ENCODE peak calls at places on chromosomes 6 and 20, in six cellular contexts. F, V, X, U, M and C are unnamed samples.

GRCh38 chr6:123967900-123968299 is 164.2 kb downstream of the NKAIN2 start:
- DNase-seq in X (peak), V (no peak), M (no peak), U (no peak), F (no peak), C (no peak)

GRCh38 chr20:5081196-5081595 is 38.6 kb downstream of the PCNA start:
- DNase-seq in M (no peak), X (no peak), U (no peak), V (no peak), F (no peak), C (no peak)

GRCh38 chr6:44442833-44443444 is 55.4 kb downstream of the CDC5L start:
- DNase-seq in X (no peak), U (no peak), F (no peak), V (no peak), M (no peak), C (no peak)

GRCh38 chr6:79170915-79171314 is 63.6 kb downstream of the HMGN3 start:
- DNase-seq in X (no peak), F (no peak), U (no peak), M (no peak), V (no peak), C (no peak)

GRCh38 chr6:11025094-11025493 is 19.0 kb downstream of the ELOVL2 start:
- DNase-seq in M (no peak), F (no peak), V (no peak), X (no peak), U (no peak), C (no peak)

GRCh38 chr6:157428418-157429202 is 47.6 kb downstream of the ZDHHC14 start:
- DNase-seq in M (no peak), X (no peak), V (no peak), U (no peak), F (no peak), C (no peak)

GRCh38 chr6:159130846-159131245 is 38.4 kb upstream of the FNDC1 start:
- DNase-seq in M (no peak), U (no peak), X (no peak), F (no peak), V (no peak), C (no peak)

GRCh38 chr20:58700121-58700780 is 7.7 kb downstream of the NPEPL1 start:
- DNase-seq in M (no peak), V (no peak), U (no peak), F (no peak), X (no peak), C (no peak)

GRCh38 chr6:364609-365540 is 26.7 kb upstream of the IRF4 start:
- DNase-seq in U (no peak), F (no peak), X (no peak), V (no peak), M (no peak), C (no peak)

GRCh38 chr6:52241819-52242218 is 2.5 kb downstream of the IL17F start:
- DNase-seq in U (no peak), M (no peak), X (no peak), V (no peak), F (no peak), C (no peak)

GRCh38 chr6:88374556-88374955 is 208.4 kb upstream of the CNR1 start:
- DNase-seq in M (no peak), X (no peak), V (no peak), F (no peak), U (no peak), C (peak)

GRCh38 chr20:41169791-41170351 is 32.5 kb downstream of the PLCG1 start:
- DNase-seq in V (no peak), F (no peak), M (peak), X (no peak), U (no peak), C (no peak)

GRCh38 chr20:347640-348484 is 951 bp downstream of the NRSN2 start:
- DNase-seq in F (peak), M (peak), V (peak), U (peak), X (peak), C (peak)

GRCh38 chr6:44243345-44243744 is 3.6 kb upstream of the HSP90AB1 start:
- DNase-seq in U (no peak), F (no peak), M (no peak), V (no peak), X (no peak), C (no peak)

GRCh38 chr6:138818496-138819194 is 22.8 kb downstream of the ECT2L start:
- DNase-seq in M (peak), U (no peak), F (no peak), X (no peak), V (peak), C (no peak)

GRCh38 chr6:159151266-159151855 is 17.8 kb upstream of the FNDC1 start:
- DNase-seq in V (no peak), X (no peak), U (peak), F (peak), M (peak), C (peak)

GRCh38 chr20:39706089-39706721 is 744.1 kb downstream of the DHX35 start:
- DNase-seq in M (no peak), U (no peak), F (no peak), V (no peak), X (no peak), C (no peak)

GRCh38 chr6:7590918-7591302 is 912 bp downstream of the SNRNP48 start:
- DNase-seq in M (no peak), F (no peak), X (no peak), U (no peak), V (no peak), C (peak)

GRCh38 chr6:53066059-53066406 is 829 bp downstream of the FBXO9 start:
- DNase-seq in U (no peak), X (no peak), V (no peak), M (no peak), F (peak), C (no peak)

GRCh38 chr6:158222066-158222465 is 53.9 kb downstream of the GTF2H5 start:
- DNase-seq in M (no peak), U (no peak), V (no peak), X (no peak), F (no peak), C (peak)

GRCh38 chr20:49818810-49819209 is 6.2 kb downstream of the SLC9A8 start:
- DNase-seq in U (no peak), V (no peak), F (no peak), M (no peak), X (no peak), C (no peak)

GRCh38 chr6:116969211-116969863 is 92.3 kb downstream of the RFX6 start:
- DNase-seq in X (peak), U (peak), F (peak), V (no peak), M (no peak), C (no peak)

GRCh38 chr6:2225422-2226392 is 19.7 kb downstream of the GMDS start:
- DNase-seq in U (no peak), X (no peak), V (no peak), M (no peak), F (no peak), C (no peak)

GRCh38 chr6:149228276-149228962 is 89.1 kb upstream of the TAB2 start:
- DNase-seq in V (no peak), F (no peak), U (no peak), M (no peak), X (peak), C (no peak)

GRCh38 chr6:148758492-148758891 is 11.7 kb downstream of the UST start:
- DNase-seq in M (peak), F (peak), V (no peak), U (no peak), X (no peak), C (no peak)

GRCh38 chr20:37365760-37366638 is 20.1 kb downstream of the SRC start:
- DNase-seq in U (no peak), F (no peak), X (no peak), M (peak), V (no peak), C (no peak)

GRCh38 chr6:157513619-157514485 is 132.9 kb downstream of the ZDHHC14 start:
- DNase-seq in M (no peak), X (no peak), V (no peak), U (no peak), F (no peak), C (no peak)

GRCh38 chr20:7003598-7003997 is 236.1 kb downstream of the BMP2 start:
- DNase-seq in V (no peak), U (no peak), X (no peak), M (no peak), F (no peak), C (no peak)

GRCh38 chr6:54112171-54112650 is 968 bp downstream of the MLIP start:
- DNase-seq in F (no peak), X (no peak), M (no peak), U (no peak), V (no peak), C (no peak)

GRCh38 chr20:61120595-61121515 is 131.2 kb upstream of the CDH4 start:
- DNase-seq in X (no peak), U (peak), F (peak), M (no peak), V (peak), C (peak)

GRCh38 chr20:62845818-62846527 is 15.6 kb downstream of the TCFL5 start:
- DNase-seq in M (no peak), U (no peak), V (no peak), X (peak), F (no peak), C (no peak)

GRCh38 chr20:37421988-37422387 is 76.0 kb downstream of the SRC start:
- DNase-seq in M (no peak), F (no peak), V (no peak), X (no peak), U (no peak), C (no peak)

GRCh38 chr6:108083349-108083748 is 8.8 kb upstream of the OSTM1 start:
- DNase-seq in V (no peak), F (no peak), U (no peak), M (no peak), X (no peak), C (no peak)

GRCh38 chr6:75602897-75603395 is 1.3 kb downstream of the SENP6 start:
- DNase-seq in X (no peak), F (no peak), U (no peak), V (no peak), M (no peak), C (no peak)

GRCh38 chr6:102154874-102155273 is 761.4 kb downstream of the GRIK2 start:
- DNase-seq in V (no peak), F (no peak), X (no peak), U (no peak), M (no peak), C (no peak)